ENCODE peak calls at places on chromosomes 3 and 15, in five cellular contexts. X is lower lobe of right lung, D is transverse colon, L is A673, I is PC-9. T is an unnamed sample.

GRCh38 chr15:43735402-43735801 is 10.8 kb upstream of the PDIA3 start:
- DNase-seq in L (no peak), I (no peak), X (no peak), D (no peak), T (no peak)

GRCh38 chr15:45402955-45403892 is 24.9 kb upstream of the GATM start:
- DNase-seq in L (peak; percentile 10), I (peak; percentile 24), D (peak; percentile 48), X (peak; percentile 69), T (peak; percentile 14)

GRCh38 chr15:92460023-92460422 is 66.3 kb downstream of the ST8SIA2 start:
- DNase-seq in D (no peak), X (no peak), L (no peak), I (no peak), T (no peak)

GRCh38 chr15:93852761-93853160 is 378.6 kb upstream of the MCTP2 start:
- DNase-seq in L (no peak), I (no peak), X (no peak), D (no peak), T (no peak)

GRCh38 chr3:64300790-64301423 is 75.6 kb upstream of the PRICKLE2 start:
- DNase-seq in L (no peak), X (no peak), D (no peak), I (no peak), T (no peak)

GRCh38 chr3:80771085-80771484 is 990.4 kb downstream of the GBE1 start:
- DNase-seq in X (no peak), L (peak; percentile 60), D (no peak), I (no peak), T (no peak)

GRCh38 chr15:96947830-96948229 is 617.3 kb downstream of the NR2F2 start:
- DNase-seq in I (no peak), L (peak; percentile 71), X (no peak), D (no peak), T (no peak)

GRCh38 chr3:142498397-142499180 is 50.8 kb upstream of the XRN1 start:
- DNase-seq in I (no peak), X (no peak), L (no peak), D (no peak), T (no peak)

GRCh38 chr3:52891164-52891563 is 6.2 kb downstream of the STIMATE start:
- DNase-seq in L (no peak), D (no peak), X (peak; percentile 55), I (no peak), T (no peak)

GRCh38 chr3:140219161-140219745 is 284.3 kb downstream of the CLSTN2 start:
- DNase-seq in X (no peak), L (no peak), D (no peak), I (peak; percentile 60), T (peak; percentile 70)

GRCh38 chr3:15218689-15219088 is 12.6 kb downstream of the CAPN7 start:
- DNase-seq in X (no peak), L (no peak), I (no peak), D (no peak), T (no peak)

GRCh38 chr3:179355996-179356395 is 8.5 kb downstream of the MFN1 start:
- DNase-seq in D (no peak), L (no peak), X (no peak), I (no peak), T (no peak)
- H3K36me3 ChIP-seq in D (peaks cover 51% of the 10 kb centered on the region), L (peaks cover 61% of the 10 kb centered on the region), X (peaks cover 100% of the 10 kb centered on the region), I (peaks cover 56% of the 10 kb centered on the region), T (no peaks in the 10 kb centered on the region)

DNA sequence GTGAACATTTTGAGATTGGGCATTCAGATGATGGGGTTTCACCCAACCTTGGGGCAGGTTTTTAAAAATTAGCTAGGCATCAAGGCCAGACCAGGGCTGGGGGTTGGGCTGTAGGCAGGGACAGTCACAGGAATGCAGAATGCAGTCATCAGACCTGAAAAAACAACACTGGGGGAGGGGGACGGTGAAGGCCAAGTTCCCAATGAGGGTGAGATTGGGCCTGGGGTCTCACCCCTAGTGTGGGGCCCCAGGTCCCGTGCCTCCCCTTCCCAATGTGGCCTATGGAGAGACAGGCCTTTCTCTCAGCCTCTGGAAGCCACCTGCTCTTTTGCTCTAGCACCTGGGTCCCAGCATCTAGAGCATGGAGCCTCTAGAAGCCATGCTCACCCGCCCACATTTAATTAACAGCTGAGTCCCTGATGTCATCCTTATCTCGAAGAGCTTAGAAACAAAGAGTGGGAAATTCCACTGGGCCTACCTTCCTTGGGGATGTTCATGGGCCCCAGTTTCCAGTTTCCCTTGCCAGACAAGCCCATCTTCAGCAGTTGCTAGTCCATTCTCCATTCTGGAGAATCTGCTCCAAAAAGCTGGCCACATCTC is 6.1 kb downstream of the RHO start:
- DNase-seq in I (no peak), X (no peak), L (peak; percentile 19), D (no peak), T (no peak)
- TF ChIP-seq CTCF in I (no peak), X (no peak), L (no peak), D (no peak), T (no peak)

DNA sequence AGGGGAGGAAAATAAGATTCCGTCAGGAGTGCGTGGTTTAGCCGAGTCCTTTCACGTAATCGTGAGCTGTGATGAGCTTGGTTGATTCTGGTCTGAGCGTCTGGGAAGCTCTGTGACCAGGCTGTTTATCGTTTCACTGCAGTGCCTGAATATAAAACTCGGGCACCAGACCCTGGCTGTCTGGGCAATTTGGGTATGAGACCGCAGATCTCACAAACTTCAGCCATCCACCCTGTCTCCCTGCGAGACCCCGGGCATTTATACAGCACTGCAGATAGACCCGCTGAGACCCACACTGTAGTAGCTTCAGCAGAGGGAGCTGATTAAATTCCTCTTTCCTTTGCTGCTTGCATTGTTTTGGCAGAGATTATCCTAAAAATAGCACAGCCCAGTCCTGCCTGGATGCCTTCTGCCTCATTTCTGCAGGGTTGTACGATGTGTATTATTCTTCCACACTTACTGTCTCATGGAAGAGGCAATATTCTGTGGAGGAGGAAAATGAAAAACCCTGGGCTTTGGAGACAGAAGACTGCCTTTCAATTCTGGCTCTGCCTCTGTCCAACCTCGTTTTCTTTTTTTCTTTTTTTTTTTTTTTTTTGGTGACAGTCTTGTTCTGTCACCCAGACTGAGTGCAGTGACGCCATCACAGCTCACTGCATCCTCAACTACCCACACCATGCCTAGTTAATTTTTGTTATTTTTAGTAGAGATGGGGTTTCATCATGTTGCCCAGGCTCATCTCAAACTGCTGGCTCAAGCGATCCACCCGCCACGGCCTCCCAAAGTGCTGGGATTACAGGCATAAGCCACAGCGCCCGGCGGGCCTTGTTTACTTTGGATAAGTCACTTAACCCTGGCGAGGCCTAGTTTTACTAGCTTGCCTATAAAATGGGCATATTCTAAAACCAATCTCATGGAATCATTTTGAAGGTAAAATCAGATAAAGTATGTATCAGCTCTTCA is 66.6 kb upstream of the SLC25A26 start:
- DNase-seq in X (no peak), D (no peak), I (no peak), L (no peak), T (no peak)
- H3K4me3 ChIP-seq in X (peak overlapping the region; percentile 32), D (peak overlapping the region; percentile 14), I (no peak overlapping the region), L (no peak overlapping the region), T (peak overlapping the region; percentile 16)

GRCh38 chr3:8623741-8624140 is 20.9 kb downstream of the SSUH2 start:
- DNase-seq in L (no peak), X (no peak), D (no peak), I (no peak), T (no peak)
- H3K36me3 ChIP-seq in L (no peaks in the 10 kb centered on the region), X (no peaks in the 10 kb centered on the region), D (no peaks in the 10 kb centered on the region), I (no peaks in the 10 kb centered on the region), T (no peaks in the 10 kb centered on the region)

T was measured in kidney epithelial cell.